ENCODE peak calls at places on chromosomes 4 and X, in eight cellular contexts. O is A549, S is stomach, P is heart left ventricle, Y is breast epithelium, I is HCT116, X is transverse colon, Q is Peyer's patch. M is an unnamed sample.

GRCh38 chr4:184347251-184348239 is 126.8 kb downstream of the IRF2 start:
- DNase-seq in O (peak; percentile 13), S (peak; percentile 80), P (peak; percentile 73), Y (peak; percentile 30), I (no peak), X (peak; percentile 72), Q (peak; percentile 58), M (peak; percentile 45)

GRCh38 chr4:13599159-13599558 is 28.4 kb downstream of the BOD1L1 start:
- DNase-seq in O (no peak), S (no peak), P (no peak), Y (no peak), I (no peak), X (no peak), Q (no peak), M (no peak)

GRCh38 chrX:38305971-38306370 is 21.3 kb downstream of the RPGR start:
- DNase-seq in O (no peak), S (no peak), P (no peak), Y (no peak), I (no peak), X (no peak), Q (no peak), M (no peak)

GRCh38 chrX:23901065-23901464 is 6.7 kb downstream of the APOO start:
- DNase-seq in O (peak; percentile 87), S (no peak), P (no peak), Y (peak; percentile 60), I (peak; percentile 73), X (no peak), Q (no peak), M (no peak)

GRCh38 chr4:81503586-81503985 is 31.9 kb upstream of the RASGEF1B start:
- DNase-seq in O (no peak), S (no peak), P (no peak), Y (no peak), I (no peak), X (no peak), Q (no peak), M (no peak)

GRCh38 chr4:180455226-180455625 is 1788.0 kb upstream of the TENM3 start:
- DNase-seq in O (no peak), S (no peak), P (no peak), Y (no peak), I (no peak), X (no peak), Q (no peak), M (no peak)

GRCh38 chrX:16023790-16024734 is 99.3 kb upstream of the GRPR start:
- DNase-seq in O (peak; percentile 79), S (no peak), P (no peak), Y (no peak), I (peak; percentile 65), X (no peak), Q (no peak), M (no peak)

GRCh38 chr4:182141623-182142022 is 101.6 kb upstream of the TENM3 start:
- DNase-seq in O (no peak), S (no peak), P (no peak), Y (no peak), I (no peak), X (no peak), Q (no peak), M (no peak)

GRCh38 chr4:188975271-188975670 is 836.0 kb downstream of the TRIML1 start:
- DNase-seq in O (no peak), S (no peak), P (no peak), Y (no peak), I (no peak), X (no peak), Q (no peak), M (no peak)

GRCh38 chr4:23039813-23040212 is 347.1 kb downstream of the GBA3 start:
- DNase-seq in O (no peak), S (no peak), P (no peak), Y (no peak), I (no peak), X (no peak), Q (no peak), M (no peak)

GRCh38 chr4:41935652-41936021 is 408 bp downstream of the TMEM33 start:
- DNase-seq in O (peak; percentile 16), S (no peak), P (no peak), Y (no peak), I (peak; percentile 4), X (no peak), Q (no peak), M (no peak)

GRCh38 chr4:80259012-80259411 is 7.5 kb upstream of the FGF5 start:
- DNase-seq in O (no peak), S (no peak), P (no peak), Y (no peak), I (no peak), X (no peak), Q (no peak), M (no peak)

GRCh38 chrX:140817943-140818342 is 108.4 kb downstream of the LINC00632 start:
- DNase-seq in O (peak; percentile 30), S (no peak), P (no peak), Y (no peak), I (no peak), X (no peak), Q (no peak), M (no peak)

GRCh38 chr4:123937612-123938011 is 541.0 kb downstream of the SPRY1 start:
- DNase-seq in O (no peak), S (no peak), P (no peak), Y (no peak), I (no peak), X (no peak), Q (no peak), M (no peak)

GRCh38 chr4:123936615-123937014 is 540.0 kb downstream of the SPRY1 start:
- DNase-seq in O (no peak), S (no peak), P (no peak), Y (no peak), I (no peak), X (no peak), Q (no peak), M (no peak)

GRCh38 chr4:123941306-123941705 is 544.7 kb downstream of the SPRY1 start:
- DNase-seq in O (no peak), S (no peak), P (no peak), Y (no peak), I (no peak), X (no peak), Q (no peak), M (no peak)

GRCh38 chr4:123940604-123941003 is 544.0 kb downstream of the SPRY1 start:
- DNase-seq in O (no peak), S (no peak), P (no peak), Y (no peak), I (no peak), X (no peak), Q (no peak), M (no peak)

GRCh38 chr4:123939621-123940020 is 543.0 kb downstream of the SPRY1 start:
- DNase-seq in O (no peak), S (no peak), P (no peak), Y (no peak), I (peak; percentile 13), X (no peak), Q (no peak), M (no peak)
- H3K4me1 ChIP-seq in O (no peaks in the 10 kb centered on the region), S (peaks cover 15% of the 10 kb centered on the region), P (peaks cover 23% of the 10 kb centered on the region), Y (no peaks in the 10 kb centered on the region), I (no peaks in the 10 kb centered on the region), X (peaks cover 7% of the 10 kb centered on the region), Q (no peaks in the 10 kb centered on the region), M (no peaks in the 10 kb centered on the region)

GRCh38 chr4:48483777-48484493 is 792 bp downstream of the SLC10A4 start:
- DNase-seq in O (peak; percentile 13), S (no peak), P (no peak), Y (no peak), I (no peak), X (no peak), Q (no peak), M (no peak)
- TF ChIP-seq POLR2A in O (no peak), S (no peak), P (no peak), Y (no peak), I (no peak), X (no peak), Q (no peak), M (no peak)

GRCh38 chr4:25089058-25089763 is 58.5 kb upstream of the LGI2 start:
- DNase-seq in O (no peak), S (no peak), P (no peak), Y (no peak), I (no peak), X (no peak), Q (no peak), M (no peak)

GRCh38 chr4:25090516-25090915 is 59.8 kb upstream of the LGI2 start:
- DNase-seq in O (no peak), S (no peak), P (no peak), Y (no peak), I (no peak), X (no peak), Q (no peak), M (no peak)

GRCh38 chr4:25085621-25086020 is 54.9 kb upstream of the LGI2 start:
- DNase-seq in O (no peak), S (no peak), P (no peak), Y (no peak), I (no peak), X (peak; percentile 36), Q (no peak), M (peak; percentile 57)

GRCh38 chr4:25092139-25092538 is 61.4 kb upstream of the LGI2 start:
- DNase-seq in O (no peak), S (no peak), P (no peak), Y (no peak), I (no peak), X (no peak), Q (no peak), M (no peak)

DNA sequence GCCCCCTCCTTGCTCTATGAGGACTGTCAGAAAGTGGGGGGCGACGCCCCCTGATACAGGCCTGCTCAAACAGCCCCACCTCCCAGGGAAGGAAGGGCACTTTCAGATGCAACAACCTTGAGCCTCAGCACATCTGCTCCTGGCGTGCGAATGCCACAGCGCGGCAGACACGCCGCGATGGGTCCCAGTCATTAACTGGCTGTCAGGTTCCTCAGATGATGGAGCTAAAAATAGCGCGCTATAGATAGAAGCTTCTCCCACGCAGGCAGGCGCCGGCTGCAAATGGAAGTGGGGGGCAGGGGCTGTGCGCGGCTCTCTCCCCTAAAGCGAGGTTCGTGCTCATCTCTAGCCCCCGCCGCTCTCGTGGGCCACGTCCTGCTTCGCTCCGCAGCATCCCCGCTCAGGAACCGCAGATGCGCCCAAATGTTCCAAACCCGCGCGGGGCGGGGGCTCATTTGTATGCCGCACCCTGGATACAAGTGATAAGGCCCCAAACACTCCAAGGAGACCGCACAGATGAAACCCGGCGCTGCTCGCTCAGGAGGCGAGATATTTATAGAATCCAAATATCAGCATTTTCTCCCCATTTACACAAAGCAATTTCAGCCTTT is 57.7 kb upstream of the LGI2 start:
- DNase-seq in O (no peak), S (no peak), P (peak; percentile 69), Y (no peak), I (no peak), X (no peak), Q (no peak), M (no peak)
- H3K4me1 ChIP-seq in O (no peaks in the 10 kb centered on the region), S (peaks cover 21% of the 10 kb centered on the region), P (peaks cover 22% of the 10 kb centered on the region), Y (no peaks in the 10 kb centered on the region), I (no peaks in the 10 kb centered on the region), X (peaks cover 31% of the 10 kb centered on the region), Q (no peaks in the 10 kb centered on the region), M (no peaks in the 10 kb centered on the region)

GRCh38 chr4:10087152-10087791 is 29.3 kb downstream of the WDR1 start:
- DNase-seq in O (no peak), S (no peak), P (no peak), Y (no peak), I (no peak), X (no peak), Q (peak; percentile 43), M (no peak)
- TF ChIP-seq POLR2A in O (no peak), S (no peak), P (no peak), Y (no peak), I (no peak), X (no peak), Q (no peak), M (no peak)

GRCh38 chr4:77156912-77157858 is at the start of gene CCNG2:
- DNase-seq in O (peak; percentile 26), S (peak; percentile 84), P (peak; percentile 83), Y (peak; percentile 87), I (no peak), X (peak; percentile 88), Q (peak; percentile 89), M (peak; percentile 82)
- H3K4me1 ChIP-seq in O (peaks cover 12% of the 10 kb centered on the region), S (peaks cover 35% of the 10 kb centered on the region), P (peaks cover 34% of the 10 kb centered on the region), Y (peaks cover 10% of the 10 kb centered on the region), I (peaks cover 11% of the 10 kb centered on the region), X (peaks cover 31% of the 10 kb centered on the region), Q (no peaks in the 10 kb centered on the region), M (peaks cover 21% of the 10 kb centered on the region)

M was measured in body of pancreas.